ENCODE peak calls at places on chromosome 15, in six cellular contexts. Z is cardiac muscle cell; U is mammary epithelial cell; S is small intestine; M is EH; O is stimulated activated CD4-positive, alpha-beta T cell treated with anti-CD3 and anti-CD28 coated beads, Interleukin-1b, Interleukin-23, amount 100 ng/mL, for 4 hours. X is an unnamed sample.

GRCh38 chr15:40010681-40011080 is 28.3 kb downstream of the SRP14 start:
- DNase-seq in Z (peak), U (peak), S (no peak), M (no peak), O (no peak), X (no peak)

GRCh38 chr15:101269479-101270223 is 7.6 kb downstream of the SELENOS start:
- DNase-seq in Z (peak), U (no peak), S (peak), M (peak), O (no peak), X (no peak)

GRCh38 chr15:58420579-58421043 is 11.2 kb upstream of the LIPC start:
- DNase-seq in Z (no peak), U (no peak), S (no peak), M (no peak), O (no peak), X (no peak)

GRCh38 chr15:69758810-69759410 is 306.3 kb downstream of the RPLP1 start:
- DNase-seq in Z (peak), U (peak), S (peak), M (peak), O (peak), X (no peak)

GRCh38 chr15:99435138-99435695 is 130.6 kb upstream of the MEF2A start:
- DNase-seq in Z (no peak), U (peak), S (peak), M (no peak), O (no peak), X (no peak)

GRCh38 chr15:92503458-92503857 is 109.8 kb downstream of the ST8SIA2 start:
- DNase-seq in Z (no peak), U (no peak), S (no peak), M (no peak), O (no peak), X (no peak)

GRCh38 chr15:29926083-29926388 is 103.8 kb upstream of the TJP1 start:
- DNase-seq in Z (no peak), U (no peak), S (no peak), M (no peak), O (no peak), X (no peak)

GRCh38 chr15:82875411-82876003 is 66.1 kb downstream of the WHAMM start:
- DNase-seq in Z (no peak), U (peak), S (no peak), M (peak), O (no peak), X (no peak)

GRCh38 chr15:52559583-52559982 is 9.2 kb downstream of the ARPP19 start:
- DNase-seq in Z (peak), U (peak), S (no peak), M (peak), O (no peak), X (no peak)

GRCh38 chr15:82849556-82850241 is 40.3 kb downstream of the WHAMM start:
- DNase-seq in Z (peak), U (peak), S (peak), M (peak), O (no peak), X (no peak)

GRCh38 chr15:40314723-40315276 is 7.1 kb upstream of the PLCB2 start:
- DNase-seq in Z (peak), U (peak), S (no peak), M (peak), O (no peak), X (no peak)

GRCh38 chr15:41675337-41675736 is 15.1 kb downstream of the MGA start:
- DNase-seq in Z (no peak), U (no peak), S (no peak), M (no peak), O (no peak), X (no peak)